ENCODE peak calls at places on chromosomes 6 and 20, in seven cellular contexts. A is mucosa of descending colon; J is SK-N-SH; T is effector memory CD4-positive, alpha-beta T cell; C is Peyer's patch; Z is IMR-90; R is pancreas. K is an unnamed sample.
A peak's percentile ranks its signal among the peaks of the same experiment; 100 is the strongest.

GRCh38 chr6:106125925-106126435 is 39.8 kb downstream of the PRDM1 start:
- DNase-seq in A (peak; percentile 56), J (no peak), T (no peak), C (peak; percentile 50), Z (no peak), R (no peak), K (no peak)

GRCh38 chr6:113147544-113147943 is 709.6 kb upstream of the MARCKS start:
- DNase-seq in A (no peak), J (no peak), T (no peak), C (no peak), Z (peak; percentile 94), R (no peak), K (no peak)

GRCh38 chr6:142947702-142948480 is 2.9 kb upstream of the HIVEP2 start:
- DNase-seq in A (no peak), J (no peak), T (no peak), C (peak; percentile 42), Z (no peak), R (no peak), K (no peak)

GRCh38 chr20:39067526-39068216 is 105.5 kb downstream of the DHX35 start:
- DNase-seq in A (no peak), J (no peak), T (no peak), C (no peak), Z (peak; percentile 64), R (no peak), K (no peak)

GRCh38 chr20:32743237-32744112 is at the start of gene COMMD7:
- DNase-seq in A (peak; percentile 70), J (peak; percentile 86), T (peak; percentile 45), C (peak; percentile 75), Z (peak; percentile 44), R (peak; percentile 61), K (peak; percentile 88)

GRCh38 chr20:61804896-61805295 is 260.8 kb downstream of the TAF4 start:
- DNase-seq in A (no peak), J (no peak), T (no peak), C (no peak), Z (no peak), R (no peak), K (peak; percentile 16)

GRCh38 chr20:12838261-12838866 is 170.4 kb upstream of the SPTLC3 start:
- DNase-seq in A (no peak), J (no peak), T (no peak), C (no peak), Z (no peak), R (no peak), K (no peak)

GRCh38 chr20:35226775-35227681 is 538 bp downstream of the MMP24 start:
- DNase-seq in A (peak; percentile 29), J (peak; percentile 86), T (peak; percentile 5), C (no peak), Z (peak; percentile 34), R (peak; percentile 29), K (peak; percentile 75)

DNA sequence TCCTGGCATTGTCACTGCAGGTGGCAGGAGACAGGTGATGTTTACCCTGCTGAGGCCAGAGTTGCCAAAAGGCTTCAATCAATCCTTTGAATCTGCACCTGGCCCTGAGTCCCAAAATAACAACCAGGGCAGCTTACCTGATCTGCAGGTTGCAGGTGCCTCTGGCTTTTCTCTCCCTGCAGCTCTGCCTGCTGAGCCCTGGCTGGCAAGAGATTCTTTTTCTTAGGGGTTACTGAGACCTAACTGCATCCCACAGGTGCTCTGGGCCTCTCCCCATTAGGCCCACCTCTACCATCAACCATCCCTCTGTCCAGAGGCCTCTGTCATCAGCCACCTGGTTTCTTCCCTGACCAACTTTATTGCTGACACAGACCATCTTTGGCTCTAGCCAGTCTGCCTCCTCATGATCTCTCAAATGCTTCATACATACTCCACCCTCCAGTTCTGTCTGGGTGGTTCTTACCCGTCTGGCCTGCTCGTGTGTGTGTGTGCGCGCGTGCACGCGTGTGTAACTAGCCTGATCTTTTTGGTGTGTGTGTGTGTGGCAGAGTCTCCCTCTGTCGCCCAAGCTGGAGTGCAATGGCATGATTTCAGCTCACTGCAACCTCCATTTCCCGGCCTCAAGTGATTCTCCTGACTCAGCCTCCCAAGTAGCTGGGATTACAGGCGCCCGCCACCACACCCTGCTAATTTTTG is 13.7 kb downstream of the BCL2L1 start:
- DNase-seq in A (no peak), J (no peak), T (no peak), C (no peak), Z (no peak), R (no peak), K (no peak)
- H3K4me1 ChIP-seq in A (peaks cover 80% of the 10 kb centered on the region), J (peaks cover 23% of the 10 kb centered on the region), T (peaks cover 34% of the 10 kb centered on the region), C (peaks cover 16% of the 10 kb centered on the region), Z (peaks cover 19% of the 10 kb centered on the region), R (peaks cover 78% of the 10 kb centered on the region), K (peaks cover 74% of the 10 kb centered on the region)

DNA sequence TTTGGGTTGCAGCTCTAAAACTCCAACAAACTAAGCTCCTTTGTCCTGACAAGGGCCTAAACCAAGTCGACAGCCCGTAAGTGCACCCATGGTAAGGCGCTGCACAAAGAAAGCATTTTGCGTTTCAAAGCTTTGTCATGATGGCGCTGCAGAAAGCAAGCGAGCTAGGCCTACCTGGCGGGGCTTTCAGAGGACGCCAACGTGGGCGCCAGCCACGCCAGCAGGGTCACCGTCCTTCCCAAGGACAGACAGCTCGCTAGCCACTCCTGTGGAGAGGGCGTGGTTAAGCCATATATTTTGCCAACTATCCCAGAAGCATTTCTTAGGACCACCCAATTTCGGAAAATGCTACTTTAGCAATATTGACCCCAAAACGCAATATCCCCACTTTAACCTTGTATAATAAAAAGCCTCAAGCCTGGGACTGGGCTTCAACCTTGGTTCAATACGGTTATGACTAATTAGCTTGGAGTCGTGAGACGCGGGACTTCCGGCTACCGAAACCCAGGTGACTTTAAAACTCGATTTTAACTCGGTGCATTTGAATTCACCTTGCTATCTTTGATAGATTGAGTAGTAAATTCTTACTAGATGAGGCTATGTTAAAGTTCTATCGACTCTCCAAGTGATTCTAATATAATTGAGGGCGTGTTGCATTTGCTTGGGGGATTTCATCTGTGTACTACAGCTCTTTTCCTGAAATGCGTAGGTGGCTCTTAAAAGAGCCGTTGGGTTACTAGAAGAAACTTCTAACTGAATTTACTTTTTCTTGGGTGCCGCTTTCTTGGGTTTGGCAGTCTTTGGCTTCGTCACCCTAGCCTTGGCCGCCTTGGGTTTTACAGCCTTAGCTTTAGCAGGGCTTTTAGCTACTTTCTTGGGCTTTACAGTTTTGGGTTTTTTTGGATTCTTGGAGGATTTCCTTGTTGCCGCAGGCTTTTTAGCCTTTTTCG is 54.0 kb downstream of the TRIM38 start:
- DNase-seq in A (no peak), J (no peak), T (no peak), C (no peak), Z (peak; percentile 34), R (no peak), K (no peak)
- H3K4me3 ChIP-seq in A (no peak overlapping the region), J (no peak overlapping the region), T (peak overlapping the region; percentile 23), C (peak overlapping the region; percentile 17), Z (peak overlapping the region; percentile 44), R (peak overlapping the region; percentile 11), K (peak overlapping the region; percentile 40)

GRCh38 chr20:23358563-23358906 is 3.4 kb upstream of the GZF1 start:
- DNase-seq in A (no peak), J (no peak), T (no peak), C (no peak), Z (no peak), R (no peak), K (no peak)
- H3K4me1 ChIP-seq in A (peaks cover 39% of the 10 kb centered on the region), J (peaks cover 24% of the 10 kb centered on the region), T (peaks cover 13% of the 10 kb centered on the region), C (peaks cover 4% of the 10 kb centered on the region), Z (peaks cover 8% of the 10 kb centered on the region), R (peaks cover 10% of the 10 kb centered on the region), K (peaks cover 24% of the 10 kb centered on the region)

DNA sequence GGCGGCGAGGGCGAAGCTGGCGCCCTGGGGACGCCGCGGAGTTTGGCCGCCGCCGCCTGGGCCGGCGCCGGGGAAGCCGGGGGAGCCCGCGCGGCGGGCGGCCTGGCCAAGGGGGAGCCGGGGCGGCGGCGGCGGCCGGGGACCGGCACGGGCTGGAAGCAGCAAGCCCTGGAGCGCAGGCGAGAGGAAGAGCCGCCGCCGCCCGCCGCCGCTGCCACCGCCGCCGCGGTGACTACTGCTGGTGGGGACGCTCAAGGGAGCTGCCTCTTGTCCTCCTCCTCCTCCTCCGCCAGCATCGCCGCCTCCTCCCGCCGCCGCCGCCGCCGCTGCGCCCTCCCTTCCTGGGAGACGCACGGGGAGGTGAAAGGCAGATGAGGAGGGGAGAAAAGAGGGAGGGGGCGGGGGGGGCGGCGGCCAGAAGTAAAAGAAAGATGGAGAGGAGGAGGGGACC is 975 bp downstream of the PDE10A start:
- DNase-seq in A (no peak), J (peak; percentile 70), T (no peak), C (no peak), Z (peak; percentile 18), R (no peak), K (peak; percentile 82)
- H3K4me3 ChIP-seq in A (no peak overlapping the region), J (peak overlapping the region; percentile 38), T (no peak overlapping the region), C (peak overlapping the region; percentile 54), Z (peak overlapping the region; percentile 75), R (peak overlapping the region; percentile 49), K (peak overlapping the region; percentile 74)

K was measured in kidney.